ENCODE peak calls at places on chromosomes 16 and 17, in four cellular contexts. One of them, this sample, is unnamed.
A peak's percentile ranks its signal among the peaks of the same experiment; 100 is the strongest.

GRCh38 chr17:34067009-34067408 is 188.1 kb upstream of the CCL2 start:
- DNase-seq in fibroblast of lung: no peak
- DNase-seq in foreskin fibroblast: no peak
- DNase-seq in epithelial cell of esophagus: no peak
- DNase-seq in this sample: no peak

GRCh38 chr16:86063696-86064405 is 164.9 kb downstream of the IRF8 start:
- DNase-seq in epithelial cell of esophagus: no peak
- DNase-seq in fibroblast of lung: no peak
- DNase-seq in foreskin fibroblast: no peak
- DNase-seq in this sample: no peak

GRCh38 chr17:80772906-80773242 is 218.8 kb upstream of the CHMP6 start:
- DNase-seq in epithelial cell of esophagus: no peak
- DNase-seq in fibroblast of lung: no peak
- DNase-seq in foreskin fibroblast: no peak
- DNase-seq in this sample: no peak

GRCh38 chr17:30930495-30930894 is 8.8 kb downstream of the ADAP2 start:
- DNase-seq in fibroblast of lung: no peak
- DNase-seq in foreskin fibroblast: no peak
- DNase-seq in epithelial cell of esophagus: no peak
- DNase-seq in this sample: no peak

GRCh38 chr17:18187816-18188761 is 4.5 kb downstream of the ALKBH5 start:
- DNase-seq in foreskin fibroblast: peak; percentile 75
- DNase-seq in epithelial cell of esophagus: peak; percentile 60
- DNase-seq in fibroblast of lung: peak; percentile 69
- DNase-seq in this sample: no peak

GRCh38 chr17:17416007-17416399 is 60.8 kb upstream of the MED9 start:
- DNase-seq in epithelial cell of esophagus: peak; percentile 88
- DNase-seq in fibroblast of lung: peak; percentile 68
- DNase-seq in foreskin fibroblast: peak; percentile 80
- DNase-seq in this sample: peak; percentile 86

GRCh38 chr16:86220552-86220951 is 289.8 kb upstream of the FOXF1 start:
- DNase-seq in fibroblast of lung: peak; percentile 35
- DNase-seq in epithelial cell of esophagus: no peak
- DNase-seq in foreskin fibroblast: no peak
- DNase-seq in this sample: no peak

GRCh38 chr17:75348386-75349012 is 57.0 kb downstream of the GRB2 start:
- DNase-seq in foreskin fibroblast: no peak
- DNase-seq in fibroblast of lung: no peak
- DNase-seq in epithelial cell of esophagus: no peak
- DNase-seq in this sample: no peak

GRCh38 chr17:66966529-66967418 is 2.3 kb downstream of the CACNG4 start:
- DNase-seq in epithelial cell of esophagus: no peak
- DNase-seq in foreskin fibroblast: no peak
- DNase-seq in fibroblast of lung: no peak
- DNase-seq in this sample: no peak

GRCh38 chr17:77924757-77925336 is 33.7 kb upstream of the TNRC6C start:
- DNase-seq in fibroblast of lung: peak; percentile 81
- DNase-seq in epithelial cell of esophagus: no peak
- DNase-seq in foreskin fibroblast: no peak
- DNase-seq in this sample: no peak

GRCh38 chr17:78783711-78784396 is 1.8 kb upstream of the CYTH1 start:
- DNase-seq in epithelial cell of esophagus: no peak
- DNase-seq in fibroblast of lung: no peak
- DNase-seq in foreskin fibroblast: no peak
- DNase-seq in this sample: no peak

GRCh38 chr16:58843675-58844074 is 109.6 kb upstream of the GOT2 start:
- DNase-seq in epithelial cell of esophagus: peak; percentile 13
- DNase-seq in foreskin fibroblast: peak; percentile 39
- DNase-seq in fibroblast of lung: peak; percentile 33
- DNase-seq in this sample: peak; percentile 4
- TF ChIP-seq CTCF in epithelial cell of esophagus: no peak
- TF ChIP-seq CTCF in foreskin fibroblast: peak; percentile 18
- TF ChIP-seq CTCF in fibroblast of lung: peak; percentile 15
- TF ChIP-seq CTCF in this sample: no peak

DNA sequence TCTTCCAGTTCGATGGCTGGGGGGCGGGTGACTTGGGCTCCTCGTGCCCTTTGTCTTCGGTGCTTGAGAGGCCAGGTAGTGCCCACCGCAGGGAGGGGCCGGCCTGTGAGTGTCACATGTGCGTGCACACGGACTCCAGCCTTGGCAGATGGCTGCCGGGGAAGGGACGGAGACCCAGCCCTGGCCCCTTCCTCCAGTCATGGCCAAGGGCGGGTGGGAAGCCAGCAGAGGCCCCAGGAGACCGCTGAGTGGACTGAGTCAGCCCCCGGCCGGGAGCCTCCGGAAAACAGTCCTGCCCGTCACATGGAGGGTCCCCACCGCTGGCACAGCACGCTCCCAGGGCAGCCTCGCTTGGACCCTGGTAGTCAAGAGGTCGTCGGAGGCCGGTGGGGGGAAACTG is 4.2 kb downstream of the GLIS2 start:
- DNase-seq in fibroblast of lung: no peak
- DNase-seq in foreskin fibroblast: no peak
- DNase-seq in epithelial cell of esophagus: no peak
- DNase-seq in this sample: no peak
- H3K4me3 ChIP-seq in fibroblast of lung: no peak overlapping the region
- H3K4me3 ChIP-seq in foreskin fibroblast: peak overlapping the region; percentile 43
- H3K4me3 ChIP-seq in epithelial cell of esophagus: no peak overlapping the region
- H3K4me3 ChIP-seq in this sample: no peak overlapping the region

DNA sequence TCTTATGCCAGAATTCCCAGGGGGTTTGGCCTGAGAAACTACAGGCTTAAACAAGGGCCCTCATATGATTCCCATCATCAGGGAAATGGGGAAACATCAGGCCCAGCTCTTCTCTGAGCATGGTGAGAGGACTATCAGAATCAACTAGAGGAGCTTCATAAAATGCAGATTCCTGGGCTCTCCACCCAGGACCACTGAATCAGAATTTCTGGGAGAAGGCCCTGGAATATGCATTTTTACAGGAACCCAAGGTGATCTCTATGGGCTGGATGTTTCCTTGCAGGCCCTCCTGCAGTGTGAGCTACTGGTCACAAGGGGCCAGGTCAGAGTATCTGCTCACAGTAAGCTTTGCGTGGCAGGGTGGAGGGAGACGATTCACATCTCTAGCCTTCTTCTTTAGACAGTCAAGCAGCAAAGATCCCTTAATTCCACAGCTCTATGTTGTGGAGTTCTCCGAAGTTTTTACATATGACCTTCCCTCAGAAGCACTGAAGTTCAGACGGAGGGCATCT is 38.8 kb upstream of the HOXB13 start:
- DNase-seq in epithelial cell of esophagus: no peak
- DNase-seq in fibroblast of lung: no peak
- DNase-seq in foreskin fibroblast: no peak
- DNase-seq in this sample: no peak
- TF ChIP-seq CTCF in epithelial cell of esophagus: no peak
- TF ChIP-seq CTCF in fibroblast of lung: no peak
- TF ChIP-seq CTCF in foreskin fibroblast: peak; percentile 5
- TF ChIP-seq CTCF in this sample: no peak

GRCh38 chr16:27980919-27981670 is 82.4 kb downstream of the GSG1L start:
- DNase-seq in foreskin fibroblast: no peak
- DNase-seq in fibroblast of lung: peak; percentile 6
- DNase-seq in epithelial cell of esophagus: no peak
- DNase-seq in this sample: no peak

GRCh38 chr16:27985981-27986380 is 77.5 kb downstream of the GSG1L start:
- DNase-seq in foreskin fibroblast: no peak
- DNase-seq in epithelial cell of esophagus: no peak
- DNase-seq in fibroblast of lung: no peak
- DNase-seq in this sample: no peak

GRCh38 chr16:27984121-27984520 is 79.4 kb downstream of the GSG1L start:
- DNase-seq in epithelial cell of esophagus: no peak
- DNase-seq in fibroblast of lung: no peak
- DNase-seq in foreskin fibroblast: no peak
- DNase-seq in this sample: no peak

GRCh38 chr16:27982184-27982583 is 81.3 kb downstream of the GSG1L start:
- DNase-seq in epithelial cell of esophagus: no peak
- DNase-seq in foreskin fibroblast: no peak
- DNase-seq in fibroblast of lung: no peak
- DNase-seq in this sample: no peak

DNA sequence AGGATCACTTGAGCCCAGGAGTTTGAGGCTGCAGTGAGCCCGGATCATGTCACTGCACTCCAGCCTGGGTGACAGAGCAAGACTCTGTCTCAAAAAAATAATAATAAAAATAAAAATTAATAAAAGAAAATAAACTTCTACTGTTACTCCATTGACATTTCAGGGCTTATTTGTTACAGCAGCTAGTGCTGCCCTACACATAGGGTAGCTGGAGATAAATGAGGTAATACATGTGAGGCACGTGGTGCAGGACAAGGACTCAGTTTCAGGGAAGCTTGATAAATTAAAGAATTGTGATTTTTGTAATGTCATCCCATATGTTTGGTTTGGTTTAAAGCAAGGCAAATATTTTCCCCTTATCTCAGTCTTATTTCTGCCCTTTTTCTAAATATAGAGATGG is 80.3 kb downstream of the GSG1L start:
- DNase-seq in foreskin fibroblast: no peak
- DNase-seq in epithelial cell of esophagus: no peak
- DNase-seq in fibroblast of lung: no peak
- DNase-seq in this sample: no peak
- H3K4me3 ChIP-seq in foreskin fibroblast: no peak overlapping the region
- H3K4me3 ChIP-seq in epithelial cell of esophagus: no peak overlapping the region
- H3K4me3 ChIP-seq in fibroblast of lung: no peak overlapping the region
- H3K4me3 ChIP-seq in this sample: no peak overlapping the region

DNA sequence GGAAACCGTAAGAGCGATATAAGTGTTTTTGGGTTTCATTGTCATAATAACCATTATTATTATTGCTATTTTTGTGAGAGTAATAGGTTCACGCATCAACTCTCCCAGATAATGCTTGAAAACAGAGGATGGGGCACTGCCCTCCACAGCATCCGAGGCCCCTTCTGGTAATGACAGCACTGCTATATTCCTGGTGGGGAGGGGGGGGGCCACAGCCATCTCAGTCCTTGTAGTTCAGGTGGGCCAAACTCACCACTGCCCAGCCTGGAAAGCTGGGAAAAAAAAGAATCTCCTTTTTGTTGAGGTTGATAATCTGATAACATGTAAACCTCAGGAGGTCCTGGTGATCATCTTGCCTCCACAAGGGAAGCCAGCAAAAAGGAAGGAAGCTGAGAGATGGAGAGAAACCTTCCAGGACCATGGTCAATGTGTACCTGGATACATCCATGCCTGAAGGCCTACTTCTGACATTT is 706 bp downstream of the C16orf95 start:
- DNase-seq in epithelial cell of esophagus: no peak
- DNase-seq in foreskin fibroblast: no peak
- DNase-seq in fibroblast of lung: no peak
- DNase-seq in this sample: no peak
- TF ChIP-seq CTCF in epithelial cell of esophagus: no peak
- TF ChIP-seq CTCF in foreskin fibroblast: no peak
- TF ChIP-seq CTCF in fibroblast of lung: no peak
- TF ChIP-seq CTCF in this sample: no peak

GRCh38 chr16:83113811-83114210 is 487.0 kb downstream of the CDH13 start:
- DNase-seq in foreskin fibroblast: peak; percentile 42
- DNase-seq in epithelial cell of esophagus: no peak
- DNase-seq in fibroblast of lung: no peak
- DNase-seq in this sample: no peak

GRCh38 chr16:83115491-83116232 is 488.9 kb downstream of the CDH13 start:
- DNase-seq in fibroblast of lung: no peak
- DNase-seq in foreskin fibroblast: no peak
- DNase-seq in epithelial cell of esophagus: peak; percentile 42
- DNase-seq in this sample: no peak

GRCh38 chr16:83118365-83118764 is 491.6 kb downstream of the CDH13 start:
- DNase-seq in epithelial cell of esophagus: peak; percentile 49
- DNase-seq in fibroblast of lung: peak; percentile 77
- DNase-seq in foreskin fibroblast: peak; percentile 64
- DNase-seq in this sample: no peak

GRCh38 chr16:83116274-83116892 is 489.6 kb downstream of the CDH13 start:
- DNase-seq in fibroblast of lung: no peak
- DNase-seq in epithelial cell of esophagus: no peak
- DNase-seq in foreskin fibroblast: peak; percentile 49
- DNase-seq in this sample: no peak

GRCh38 chr16:83117810-83118209 is 491.0 kb downstream of the CDH13 start:
- DNase-seq in epithelial cell of esophagus: no peak
- DNase-seq in foreskin fibroblast: peak; percentile 56
- DNase-seq in fibroblast of lung: no peak
- DNase-seq in this sample: no peak
- H3K4me3 ChIP-seq in epithelial cell of esophagus: no peak overlapping the region
- H3K4me3 ChIP-seq in foreskin fibroblast: no peak overlapping the region
- H3K4me3 ChIP-seq in fibroblast of lung: no peak overlapping the region
- H3K4me3 ChIP-seq in this sample: no peak overlapping the region

GRCh38 chr17:28896884-28897768 is at the start of gene FLOT2:
- DNase-seq in epithelial cell of esophagus: peak; percentile 96
- DNase-seq in fibroblast of lung: peak; percentile 31
- DNase-seq in foreskin fibroblast: peak; percentile 73
- DNase-seq in this sample: peak; percentile 90
- TF ChIP-seq CTCF in epithelial cell of esophagus: no peak
- TF ChIP-seq CTCF in fibroblast of lung: peak; percentile 29
- TF ChIP-seq CTCF in foreskin fibroblast: peak; percentile 34
- TF ChIP-seq CTCF in this sample: peak; percentile 19

GRCh38 chr16:28985206-28985605 is 354 bp downstream of the LAT start:
- DNase-seq in foreskin fibroblast: no peak
- DNase-seq in epithelial cell of esophagus: no peak
- DNase-seq in fibroblast of lung: no peak
- DNase-seq in this sample: no peak

GRCh38 chr16:28986492-28986891 is 1.6 kb downstream of the LAT start:
- DNase-seq in foreskin fibroblast: no peak
- DNase-seq in epithelial cell of esophagus: no peak
- DNase-seq in fibroblast of lung: no peak
- DNase-seq in this sample: no peak

GRCh38 chr16:28984619-28985135 is at the start of gene LAT:
- DNase-seq in fibroblast of lung: no peak
- DNase-seq in foreskin fibroblast: no peak
- DNase-seq in epithelial cell of esophagus: no peak
- DNase-seq in this sample: no peak

GRCh38 chr16:28984091-28984490 is 761 bp upstream of the LAT start:
- DNase-seq in fibroblast of lung: no peak
- DNase-seq in foreskin fibroblast: no peak
- DNase-seq in epithelial cell of esophagus: no peak
- DNase-seq in this sample: no peak

GRCh38 chr16:28985611-28986041 is 774 bp downstream of the LAT start:
- DNase-seq in foreskin fibroblast: no peak
- DNase-seq in epithelial cell of esophagus: no peak
- DNase-seq in fibroblast of lung: no peak
- DNase-seq in this sample: no peak
- H3K4me3 ChIP-seq in foreskin fibroblast: no peak overlapping the region
- H3K4me3 ChIP-seq in epithelial cell of esophagus: no peak overlapping the region
- H3K4me3 ChIP-seq in fibroblast of lung: no peak overlapping the region
- H3K4me3 ChIP-seq in this sample: no peak overlapping the region

GRCh38 chr16:56931769-56932587 is at the start of gene HERPUD1:
- DNase-seq in fibroblast of lung: peak; percentile 95
- DNase-seq in foreskin fibroblast: peak; percentile 100
- DNase-seq in epithelial cell of esophagus: peak; percentile 98
- DNase-seq in this sample: peak; percentile 90
- TF ChIP-seq CTCF in fibroblast of lung: no peak
- TF ChIP-seq CTCF in foreskin fibroblast: no peak
- TF ChIP-seq CTCF in epithelial cell of esophagus: no peak
- TF ChIP-seq CTCF in this sample: no peak

GRCh38 chr16:2028146-2028545 is 1.4 kb downstream of the NHERF2 start:
- DNase-seq in foreskin fibroblast: no peak
- DNase-seq in epithelial cell of esophagus: no peak
- DNase-seq in fibroblast of lung: no peak
- DNase-seq in this sample: no peak
- H3K4me3 ChIP-seq in foreskin fibroblast: peak overlapping the region; percentile 64
- H3K4me3 ChIP-seq in epithelial cell of esophagus: no peak overlapping the region
- H3K4me3 ChIP-seq in fibroblast of lung: no peak overlapping the region
- H3K4me3 ChIP-seq in this sample: no peak overlapping the region